ENCODE peak calls at places on chromosomes 1 and 21, in four cellular contexts. One of them, this sample, is unnamed.

GRCh38 chr1:184366992-184367391 is 19.8 kb upstream of the C1orf21 start:
- DNase-seq in amniotic epithelial cell: peak
- DNase-seq in RPMI8226: no peak
- DNase-seq in RWPE1: no peak
- DNase-seq in this sample: no peak

GRCh38 chr1:90725341-90725960 is 8.3 kb upstream of the BARHL2 start:
- DNase-seq in amniotic epithelial cell: no peak
- DNase-seq in RPMI8226: no peak
- DNase-seq in RWPE1: no peak
- DNase-seq in this sample: no peak

GRCh38 chr1:15411593-15412487 is 2.2 kb downstream of the EFHD2 start:
- DNase-seq in amniotic epithelial cell: peak
- DNase-seq in RPMI8226: no peak
- DNase-seq in RWPE1: no peak
- DNase-seq in this sample: peak

GRCh38 chr1:202143768-202144509 is 598 bp downstream of the ARL8A start:
- DNase-seq in amniotic epithelial cell: no peak
- DNase-seq in RPMI8226: peak
- DNase-seq in RWPE1: peak
- DNase-seq in this sample: no peak

GRCh38 chr21:39527664-39528381 is 76.1 kb downstream of the SH3BGR start:
- DNase-seq in amniotic epithelial cell: no peak
- DNase-seq in RPMI8226: no peak
- DNase-seq in RWPE1: no peak
- DNase-seq in this sample: no peak

GRCh38 chr1:85374160-85374559 is 90.8 kb downstream of the DDAH1 start:
- DNase-seq in amniotic epithelial cell: peak
- DNase-seq in RPMI8226: no peak
- DNase-seq in RWPE1: peak
- DNase-seq in this sample: peak

GRCh38 chr21:30194701-30195299 is 21.1 kb downstream of the CLDN8 start:
- DNase-seq in amniotic epithelial cell: no peak
- DNase-seq in RPMI8226: peak
- DNase-seq in RWPE1: peak
- DNase-seq in this sample: peak

GRCh38 chr1:85462931-85463665 is 1.9 kb downstream of the DDAH1 start:
- DNase-seq in amniotic epithelial cell: no peak
- DNase-seq in RPMI8226: no peak
- DNase-seq in RWPE1: no peak
- DNase-seq in this sample: no peak

GRCh38 chr1:166819982-166820381 is 19.3 kb upstream of the POGK start:
- DNase-seq in amniotic epithelial cell: no peak
- DNase-seq in RPMI8226: no peak
- DNase-seq in RWPE1: no peak
- DNase-seq in this sample: no peak

GRCh38 chr21:45638707-45639106 is 4.8 kb upstream of the PCBP3 start:
- DNase-seq in amniotic epithelial cell: no peak
- DNase-seq in RPMI8226: no peak
- DNase-seq in RWPE1: no peak
- DNase-seq in this sample: no peak